ENCODE peak calls at places on chromosomes 1 and 21, in eight cellular contexts. S is ovary, U is suprapubic skin, L is retinal pigment epithelial cell, G is WERI-Rb-1, F is foreskin fibroblast, Q is mucosa of descending colon, H is fibroblast of pulmonary artery. M is an unnamed sample.

GRCh38 chr1:1832820-1833219 is 54.5 kb upstream of the NADK start:
- DNase-seq in S (no peak), U (no peak), L (peak), G (no peak), F (peak), Q (no peak), H (no peak), M (no peak)

GRCh38 chr1:153495536-153495935 is 35.1 kb upstream of the S100A7 start:
- DNase-seq in S (no peak), U (no peak), L (no peak), G (no peak), F (no peak), Q (no peak), H (no peak), M (no peak)

GRCh38 chr21:27315373-27315772 is 348.5 kb upstream of the ADAMTS5 start:
- DNase-seq in S (no peak), U (no peak), L (no peak), G (no peak), F (no peak), Q (no peak), H (no peak), M (no peak)

GRCh38 chr21:26405735-26406361 is 167.2 kb downstream of the CYYR1 start:
- DNase-seq in S (no peak), U (no peak), L (no peak), G (no peak), F (peak), Q (no peak), H (peak), M (peak)

GRCh38 chr1:192010406-192010805 is 147.9 kb upstream of the RGS18 start:
- DNase-seq in S (no peak), U (no peak), L (no peak), G (no peak), F (peak), Q (no peak), H (peak), M (no peak)

GRCh38 chr1:181033128-181033798 is 520 bp upstream of the MR1 start:
- DNase-seq in S (peak), U (no peak), L (peak), G (peak), F (peak), Q (no peak), H (peak), M (peak)

GRCh38 chr1:44361478-44361877 is 6.4 kb upstream of the ERI3 start:
- DNase-seq in S (no peak), U (no peak), L (no peak), G (no peak), F (peak), Q (no peak), H (peak), M (no peak)

GRCh38 chr1:46020005-46020404 is 112.4 kb downstream of the PIK3R3 start:
- DNase-seq in S (no peak), U (no peak), L (no peak), G (no peak), F (no peak), Q (no peak), H (no peak), M (no peak)

GRCh38 chr1:161139765-161140164 is 7.3 kb upstream of the DEDD start:
- DNase-seq in S (no peak), U (no peak), L (no peak), G (peak), F (peak), Q (no peak), H (peak), M (no peak)

GRCh38 chr1:242522304-242522945 is 2.1 kb downstream of the PLD5 start:
- DNase-seq in S (no peak), U (no peak), L (no peak), G (no peak), F (peak), Q (no peak), H (no peak), M (no peak)

GRCh38 chr1:68210829-68211228 is 21.5 kb downstream of the WLS start:
- DNase-seq in S (no peak), U (no peak), L (no peak), G (no peak), F (no peak), Q (no peak), H (no peak), M (no peak)

GRCh38 chr1:209808059-209808494 is 2.1 kb upstream of the IRF6 start:
- DNase-seq in S (no peak), U (no peak), L (peak), G (no peak), F (peak), Q (peak), H (peak), M (peak)

GRCh38 chr21:15301736-15302135 is 236.9 kb upstream of the NRIP1 start:
- DNase-seq in S (no peak), U (no peak), L (peak), G (no peak), F (no peak), Q (no peak), H (peak), M (no peak)

GRCh38 chr21:42056468-42056867 is 14.6 kb upstream of the UMODL1 start:
- DNase-seq in S (no peak), U (no peak), L (no peak), G (no peak), F (no peak), Q (peak), H (no peak), M (no peak)

GRCh38 chr1:224454337-224455055 is 19.9 kb upstream of the WDR26 start:
- DNase-seq in S (no peak), U (no peak), L (no peak), G (no peak), F (no peak), Q (peak), H (no peak), M (no peak)
- H3K4me3 ChIP-seq in S (no peak), U (no peak), L (no peak), G (no peak), F (no peak), Q (no peak), H (no peak), M (no peak)

GRCh38 chr1:18743233-18743632 is 112.6 kb downstream of the PAX7 start:
- DNase-seq in S (no peak), U (no peak), L (no peak), G (no peak), F (no peak), Q (no peak), H (no peak), M (no peak)
- TF ChIP-seq CTCF in S (no peak), U (no peak), L (no peak), G (peak), F (no peak), Q (no peak), H (no peak), M (no peak)

GRCh38 chr1:35120458-35121133 is 41.4 kb downstream of the ZMYM1 start:
- DNase-seq in S (no peak), U (no peak), L (no peak), G (no peak), F (peak), Q (peak), H (peak), M (no peak)
- H3K4me3 ChIP-seq in S (peak), U (peak), L (peak), G (no peak), F (peak), Q (no peak), H (peak), M (peak)

GRCh38 chr1:76759950-76760349 is 107.3 kb upstream of the ST6GALNAC5 start:
- DNase-seq in S (no peak), U (no peak), L (peak), G (no peak), F (peak), Q (no peak), H (peak), M (peak)
- TF ChIP-seq CTCF in S (no peak), U (no peak), L (no peak), G (no peak), F (no peak), Q (no peak), H (no peak), M (no peak)

GRCh38 chr1:108645479-108646184 is 15.3 kb downstream of the HENMT1 start:
- DNase-seq in S (no peak), U (no peak), L (no peak), G (no peak), F (no peak), Q (no peak), H (no peak), M (no peak)
- H3K4me3 ChIP-seq in S (no peak), U (no peak), L (no peak), G (no peak), F (no peak), Q (no peak), H (no peak), M (no peak)

M was measured in epithelial cell of proximal tubule.